ENCODE peak calls at places on chromosomes 12 and 14, in four cellular contexts. Q, W, H and O are unnamed samples.
A peak's percentile ranks its signal among the peaks of the same experiment; 100 is the strongest.

GRCh38 chr12:47698631-47699030 is 7.2 kb downstream of the RPAP3 start:
- DNase-seq in Q (no peak), W (no peak), H (no peak), O (no peak)

GRCh38 chr12:53207042-53207441 is at the start of gene ITGB7:
- DNase-seq in Q (no peak), W (peak; percentile 69), H (no peak), O (no peak)

GRCh38 chr12:67811437-67812361 is 163.2 kb downstream of the DYRK2 start:
- DNase-seq in Q (no peak), W (no peak), H (no peak), O (no peak)

GRCh38 chr14:82502043-82502442 is 968.4 kb upstream of the SEL1L start:
- DNase-seq in Q (no peak), W (no peak), H (no peak), O (no peak)

GRCh38 chr14:94888108-94888507 is 118.2 kb upstream of the GSC start:
- DNase-seq in Q (no peak), W (no peak), H (no peak), O (no peak)

GRCh38 chr14:89723930-89724915 is 230.3 kb downstream of the EFCAB11 start:
- DNase-seq in Q (no peak), W (no peak), H (no peak), O (no peak)

GRCh38 chr14:72024043-72024407 is 91.8 kb downstream of the RGS6 start:
- DNase-seq in Q (peak; percentile 44), W (peak; percentile 18), H (peak; percentile 24), O (peak; percentile 53)

GRCh38 chr12:9660046-9660445 is 9.5 kb upstream of the CLEC2D start:
- DNase-seq in Q (no peak), W (no peak), H (no peak), O (no peak)

GRCh38 chr14:89466460-89466859 is 49.4 kb upstream of the FOXN3 start:
- DNase-seq in Q (no peak), W (no peak), H (no peak), O (no peak)

GRCh38 chr12:57904426-57904825 is 36.9 kb upstream of the ATP23 start:
- DNase-seq in Q (no peak), W (no peak), H (no peak), O (no peak)

GRCh38 chr12:78519422-78519821 is 345.2 kb upstream of the SYT1 start:
- DNase-seq in Q (no peak), W (no peak), H (no peak), O (no peak)

GRCh38 chr12:752673-753400 is 458 bp downstream of the WNK1 start:
- DNase-seq in Q (peak; percentile 58), W (peak; percentile 65), H (no peak), O (peak; percentile 38)

GRCh38 chr12:51009038-51009437 is 17.1 kb downstream of the SLC11A2 start:
- DNase-seq in Q (no peak), W (no peak), H (no peak), O (no peak)

GRCh38 chr12:92722897-92723296 is 20.1 kb downstream of the PLEKHG7 start:
- DNase-seq in Q (no peak), W (no peak), H (no peak), O (no peak)

GRCh38 chr12:124322271-124322998 is 27.5 kb downstream of the RFLNA start:
- DNase-seq in Q (no peak), W (no peak), H (no peak), O (no peak)

GRCh38 chr14:32709072-32709471 is 229.6 kb upstream of the NPAS3 start:
- DNase-seq in Q (no peak), W (no peak), H (no peak), O (no peak)

GRCh38 chr14:78469947-78470346 is 299.8 kb downstream of the NRXN3 start:
- DNase-seq in Q (no peak), W (no peak), H (no peak), O (no peak)

GRCh38 chr14:52325126-52325525 is 11.0 kb downstream of the PTGER2 start:
- DNase-seq in Q (no peak), W (no peak), H (no peak), O (no peak)

GRCh38 chr14:49971156-49972141 is 78.6 kb downstream of the ARF6 start:
- DNase-seq in Q (no peak), W (no peak), H (no peak), O (no peak)

GRCh38 chr14:104235686-104236085 is 97.3 kb downstream of the KIF26A start:
- DNase-seq in Q (no peak), W (no peak), H (no peak), O (no peak)
- TF ChIP-seq ELF4 in Q (no peak), W (no peak), H (no peak), O (no peak)

GRCh38 chr12:131370791-131371579 is 339.9 kb upstream of the SFSWAP start:
- DNase-seq in Q (no peak), W (no peak), H (no peak), O (no peak)

GRCh38 chr12:131369094-131369845 is 341.6 kb upstream of the SFSWAP start:
- DNase-seq in Q (no peak), W (no peak), H (no peak), O (no peak)

GRCh38 chr12:131370321-131370720 is 340.6 kb upstream of the SFSWAP start:
- DNase-seq in Q (no peak), W (no peak), H (no peak), O (no peak)

GRCh38 chr12:131372706-131373195 is 338.1 kb upstream of the SFSWAP start:
- DNase-seq in Q (no peak), W (no peak), H (no peak), O (no peak)

GRCh38 chr12:131371580-131372475 is 339.1 kb upstream of the SFSWAP start:
- DNase-seq in Q (no peak), W (no peak), H (no peak), O (no peak)
- TF ChIP-seq ELF4 in Q (no peak), W (no peak), H (no peak), O (no peak)

DNA sequence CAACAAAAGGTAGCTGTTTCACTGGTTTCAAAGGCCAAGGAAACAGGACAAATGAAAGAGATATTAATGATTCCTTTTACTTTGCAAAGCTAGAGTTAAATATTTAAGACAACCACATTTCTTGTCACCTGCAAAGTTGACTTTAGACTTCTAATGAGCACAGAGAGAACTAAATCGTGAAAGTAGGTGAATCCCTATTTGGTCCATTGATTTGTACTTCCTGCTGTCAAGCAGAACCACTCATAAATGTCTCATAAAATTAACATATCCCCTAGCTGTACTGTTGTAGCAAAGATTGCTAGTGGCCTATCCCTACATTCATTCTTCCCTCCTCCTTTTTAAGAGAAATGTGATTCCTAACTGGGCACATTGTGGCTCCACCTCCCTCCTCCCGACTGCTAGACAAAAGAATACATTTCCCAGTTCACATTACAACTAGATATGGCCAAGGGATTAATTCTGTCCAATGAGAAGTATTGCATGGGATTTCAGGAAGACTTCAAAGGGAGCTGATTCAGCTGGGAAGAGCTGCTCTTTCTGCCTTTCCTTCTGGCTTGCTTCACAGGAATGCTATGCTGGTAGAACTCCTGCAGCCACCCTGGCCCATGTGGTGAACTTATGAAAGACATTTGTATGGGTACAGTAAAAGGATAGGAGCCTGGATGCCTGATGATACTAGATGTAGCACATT is 227.5 kb upstream of the ABCD2 start:
- DNase-seq in Q (no peak), W (no peak), H (peak; percentile 4), O (peak; percentile 9)
- TF ChIP-seq ELF4 in Q (no peak), W (no peak), H (no peak), O (no peak)

GRCh38 chr12:132295101-132295526 is 34.3 kb downstream of the GALNT9 start:
- DNase-seq in Q (no peak), W (no peak), H (no peak), O (no peak)

GRCh38 chr12:132294121-132295034 is 35.0 kb downstream of the GALNT9 start:
- DNase-seq in Q (no peak), W (no peak), H (no peak), O (no peak)

GRCh38 chr12:132291402-132292175 is 37.8 kb downstream of the GALNT9 start:
- DNase-seq in Q (peak; percentile 5), W (no peak), H (no peak), O (no peak)

GRCh38 chr12:132292328-132293319 is 36.8 kb downstream of the GALNT9 start:
- DNase-seq in Q (no peak), W (no peak), H (no peak), O (no peak)

GRCh38 chr12:132296063-132296462 is 33.3 kb downstream of the GALNT9 start:
- DNase-seq in Q (no peak), W (no peak), H (no peak), O (no peak)
- TF ChIP-seq ELF4 in Q (no peak), W (no peak), H (no peak), O (no peak)

DNA sequence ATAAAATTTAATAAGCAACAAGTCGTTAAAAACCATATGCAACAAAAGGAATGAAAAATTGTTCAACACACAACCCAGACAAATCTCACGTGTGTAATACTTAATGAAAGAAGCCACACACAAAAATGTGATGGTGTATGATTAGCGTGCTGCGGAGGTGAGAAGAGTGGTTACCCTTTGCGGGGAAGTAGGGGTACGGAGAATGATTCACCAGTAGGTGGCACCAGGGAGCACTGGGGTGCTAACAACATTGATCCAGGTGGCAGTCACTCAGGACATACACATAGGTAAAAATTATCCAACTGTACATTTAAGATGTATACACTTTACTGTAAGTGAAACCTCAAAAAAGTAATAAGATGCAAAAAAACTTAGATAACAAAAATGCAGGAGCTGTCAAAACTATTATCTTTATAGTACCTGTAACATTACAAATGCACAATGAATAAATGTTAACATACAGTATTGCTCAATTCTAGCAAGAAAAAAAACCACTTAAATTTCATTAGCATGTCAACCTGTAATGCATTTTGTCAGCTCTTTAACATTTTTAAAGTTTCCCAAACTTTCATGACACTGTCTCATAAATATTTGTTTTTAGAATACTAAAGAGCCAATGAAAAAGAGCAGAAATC is 46.8 kb downstream of the TMCC3 start:
- DNase-seq in Q (peak; percentile 71), W (peak; percentile 56), H (peak; percentile 5), O (no peak)
- TF ChIP-seq ELF4 in Q (no peak), W (no peak), H (no peak), O (no peak)

GRCh38 chr14:22065372-22065771 is 391.8 kb upstream of the OR4E1 start:
- DNase-seq in Q (no peak), W (no peak), H (no peak), O (no peak)

GRCh38 chr14:22070119-22070982 is 396.7 kb upstream of the OR4E1 start:
- DNase-seq in Q (peak; percentile 41), W (no peak), H (no peak), O (peak; percentile 10)

DNA sequence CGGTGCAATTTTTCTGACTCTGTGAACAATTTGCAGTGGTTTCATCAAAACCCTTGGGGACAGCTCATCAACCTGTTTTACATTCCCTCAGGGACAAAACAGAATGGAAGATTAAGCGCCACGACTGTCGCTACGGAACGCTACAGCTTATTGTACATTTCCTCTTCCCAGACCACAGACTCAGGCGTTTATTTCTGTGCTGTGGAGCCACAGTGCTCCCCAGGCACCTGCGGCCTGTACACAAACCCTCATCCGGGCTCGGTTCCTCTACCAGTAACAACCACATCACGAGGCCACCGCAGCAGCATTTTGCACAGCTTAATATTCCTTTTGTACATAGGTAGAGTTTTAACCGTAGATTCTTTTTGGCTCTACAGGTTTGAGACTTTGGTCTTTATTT is 397.4 kb upstream of the OR4E1 start:
- DNase-seq in Q (no peak), W (no peak), H (no peak), O (no peak)
- TF ChIP-seq ELF4 in Q (no peak), W (no peak), H (no peak), O (no peak)

GRCh38 chr12:54413284-54414190 is 5.5 kb downstream of the ITGA5 start:
- DNase-seq in Q (no peak), W (no peak), H (no peak), O (no peak)

GRCh38 chr12:54412348-54412747 is 6.7 kb downstream of the ITGA5 start:
- DNase-seq in Q (no peak), W (no peak), H (no peak), O (no peak)

GRCh38 chr12:54409267-54409666 is 9.8 kb downstream of the ITGA5 start:
- DNase-seq in Q (no peak), W (no peak), H (no peak), O (no peak)

GRCh38 chr12:54412786-54413185 is 6.3 kb downstream of the ITGA5 start:
- DNase-seq in Q (no peak), W (no peak), H (no peak), O (no peak)

GRCh38 chr12:54411398-54412241 is 7.4 kb downstream of the ITGA5 start:
- DNase-seq in Q (peak; percentile 59), W (peak; percentile 80), H (no peak), O (no peak)
- TF ChIP-seq ELF4 in Q (no peak), W (no peak), H (no peak), O (no peak)